ENCODE peak calls at places on chromosome 11, in nine cellular contexts. B is astrocyte of the cerebellum; C is Caki2; Z is RWPE1; I is naive thymus-derived CD8-positive, alpha-beta T cell; V is activated CD8-positive, alpha-beta memory T cell treated with anti-CD3 and anti-CD28 coated beads for 1 hour; H is progenitor cell of endocrine pancreas; F is cardiac muscle cell; S is GM04504. N is an unnamed sample.

GRCh38 chr11:128201006-128201405 is 386.4 kb downstream of the ETS1 start:
- DNase-seq in C (no peak), I (no peak), V (no peak), H (no peak), F (no peak), S (no peak), B (no peak), Z (no peak), N (no peak)

GRCh38 chr11:57972013-57972367 is 51.7 kb upstream of the OR9Q1 start:
- DNase-seq in S (no peak), C (no peak), V (no peak), Z (no peak), H (no peak), B (no peak), F (no peak), I (no peak), N (no peak)

GRCh38 chr11:115191761-115192160 is 312.5 kb downstream of the CADM1 start:
- DNase-seq in C (no peak), Z (no peak), S (no peak), I (no peak), B (no peak), H (no peak), V (no peak), F (no peak), N (no peak)

GRCh38 chr11:81647374-81647773 is 1086.3 kb downstream of the FAM181B start:
- DNase-seq in H (no peak), V (no peak), I (no peak), C (no peak), Z (no peak), B (no peak), F (no peak), S (no peak), N (no peak)

GRCh38 chr11:101185985-101186384 is 56.4 kb upstream of the PGR start:
- DNase-seq in Z (no peak), S (no peak), I (no peak), V (no peak), H (no peak), F (no peak), B (no peak), C (no peak), N (no peak)

GRCh38 chr11:120228794-120229384 is 11.1 kb upstream of the POU2F3 start:
- DNase-seq in H (no peak), S (no peak), Z (no peak), I (no peak), F (no peak), B (no peak), V (no peak), C (no peak), N (no peak)

GRCh38 chr11:107372439-107372838 is 85.2 kb downstream of the CWF19L2 start:
- DNase-seq in H (no peak), F (no peak), B (no peak), I (no peak), S (no peak), Z (no peak), V (no peak), C (no peak), N (no peak)

GRCh38 chr11:34223021-34223813 is 117.8 kb downstream of the NAT10 start:
- DNase-seq in F (peak), H (no peak), B (peak), Z (no peak), V (no peak), C (no peak), S (peak), I (no peak), N (no peak)

GRCh38 chr11:111391328-111392124 is 12.5 kb upstream of the POU2AF1 start:
- DNase-seq in V (no peak), H (no peak), S (no peak), I (no peak), C (no peak), Z (no peak), F (no peak), B (no peak), N (no peak)

GRCh38 chr11:61683961-61684869 is 4.0 kb downstream of the DAGLA start:
- DNase-seq in Z (no peak), S (no peak), I (peak), V (no peak), F (peak), B (peak), H (no peak), C (no peak), N (no peak)